ENCODE peak calls at places on chromosomes 4 and X, in five cellular contexts. One of them, this sample, is unnamed.

GRCh38 chr4:83731609-83732008 is 195.7 kb downstream of the GPAT3 start:
- DNase-seq in Panc1: no peak
- DNase-seq in CD4-positive, CD25-positive, alpha-beta regulatory T cell: no peak
- DNase-seq in upper lobe of left lung: no peak
- DNase-seq in CD8-positive, alpha-beta memory T cell: no peak
- DNase-seq in this sample: no peak

GRCh38 chrX:155967653-155968052 is 29.8 kb upstream of the IL9R start:
- DNase-seq in CD4-positive, CD25-positive, alpha-beta regulatory T cell: no peak
- DNase-seq in Panc1: no peak
- DNase-seq in CD8-positive, alpha-beta memory T cell: no peak
- DNase-seq in upper lobe of left lung: no peak
- DNase-seq in this sample: no peak

GRCh38 chr4:3413675-3414420 is 27.9 kb upstream of the HGFAC start:
- DNase-seq in CD4-positive, CD25-positive, alpha-beta regulatory T cell: no peak
- DNase-seq in upper lobe of left lung: peak; percentile 75
- DNase-seq in Panc1: no peak
- DNase-seq in CD8-positive, alpha-beta memory T cell: no peak
- DNase-seq in this sample: no peak

GRCh38 chrX:1486177-1486576 is 33.5 kb upstream of the ASMTL start:
- DNase-seq in CD8-positive, alpha-beta memory T cell: no peak
- DNase-seq in CD4-positive, CD25-positive, alpha-beta regulatory T cell: no peak
- DNase-seq in upper lobe of left lung: no peak
- DNase-seq in Panc1: no peak
- DNase-seq in this sample: no peak

GRCh38 chrX:45472968-45473367 is 272.3 kb upstream of the DIPK2B start:
- DNase-seq in CD4-positive, CD25-positive, alpha-beta regulatory T cell: no peak
- DNase-seq in CD8-positive, alpha-beta memory T cell: no peak
- DNase-seq in Panc1: no peak
- DNase-seq in upper lobe of left lung: no peak
- DNase-seq in this sample: no peak

GRCh38 chr4:89334311-89334710 is 26.7 kb upstream of the GPRIN3 start:
- DNase-seq in upper lobe of left lung: no peak
- DNase-seq in CD4-positive, CD25-positive, alpha-beta regulatory T cell: no peak
- DNase-seq in Panc1: no peak
- DNase-seq in CD8-positive, alpha-beta memory T cell: no peak
- DNase-seq in this sample: no peak

GRCh38 chr4:80142396-80143304 is 54.7 kb upstream of the PRDM8 start:
- DNase-seq in upper lobe of left lung: no peak
- DNase-seq in Panc1: no peak
- DNase-seq in CD4-positive, CD25-positive, alpha-beta regulatory T cell: no peak
- DNase-seq in CD8-positive, alpha-beta memory T cell: no peak
- DNase-seq in this sample: no peak

GRCh38 chrX:21940356-21940829 is at the start of gene SMS:
- DNase-seq in CD8-positive, alpha-beta memory T cell: peak; percentile 55
- DNase-seq in upper lobe of left lung: peak; percentile 93
- DNase-seq in Panc1: no peak
- DNase-seq in CD4-positive, CD25-positive, alpha-beta regulatory T cell: peak; percentile 27
- DNase-seq in this sample: peak; percentile 90

GRCh38 chr4:105050896-105051295 is 95.8 kb upstream of the TET2 start:
- DNase-seq in CD4-positive, CD25-positive, alpha-beta regulatory T cell: no peak
- DNase-seq in Panc1: no peak
- DNase-seq in CD8-positive, alpha-beta memory T cell: no peak
- DNase-seq in upper lobe of left lung: no peak
- DNase-seq in this sample: no peak

GRCh38 chr4:73620115-73620792 is at the start of gene RASSF6:
- DNase-seq in upper lobe of left lung: peak; percentile 94
- DNase-seq in CD8-positive, alpha-beta memory T cell: no peak
- DNase-seq in CD4-positive, CD25-positive, alpha-beta regulatory T cell: no peak
- DNase-seq in Panc1: no peak
- DNase-seq in this sample: no peak

GRCh38 chr4:2461246-2461960 is 7.5 kb upstream of the RNF4 start:
- DNase-seq in CD8-positive, alpha-beta memory T cell: no peak
- DNase-seq in CD4-positive, CD25-positive, alpha-beta regulatory T cell: no peak
- DNase-seq in upper lobe of left lung: peak; percentile 47
- DNase-seq in Panc1: no peak
- DNase-seq in this sample: no peak

GRCh38 chr4:150501019-150501727 is 80.8 kb upstream of the MAB21L2 start:
- DNase-seq in CD4-positive, CD25-positive, alpha-beta regulatory T cell: no peak
- DNase-seq in CD8-positive, alpha-beta memory T cell: no peak
- DNase-seq in upper lobe of left lung: no peak
- DNase-seq in Panc1: no peak
- DNase-seq in this sample: no peak

GRCh38 chr4:11218692-11219091 is 210.0 kb downstream of the HS3ST1 start:
- DNase-seq in CD8-positive, alpha-beta memory T cell: no peak
- DNase-seq in CD4-positive, CD25-positive, alpha-beta regulatory T cell: no peak
- DNase-seq in upper lobe of left lung: no peak
- DNase-seq in Panc1: no peak
- DNase-seq in this sample: no peak

GRCh38 chr4:54930226-54930625 is 195.2 kb downstream of the KDR start:
- DNase-seq in upper lobe of left lung: no peak
- DNase-seq in CD4-positive, CD25-positive, alpha-beta regulatory T cell: no peak
- DNase-seq in Panc1: no peak
- DNase-seq in CD8-positive, alpha-beta memory T cell: no peak
- DNase-seq in this sample: no peak

GRCh38 chrX:24890677-24891076 is 125.1 kb downstream of the ARX start:
- DNase-seq in CD4-positive, CD25-positive, alpha-beta regulatory T cell: no peak
- DNase-seq in Panc1: no peak
- DNase-seq in CD8-positive, alpha-beta memory T cell: no peak
- DNase-seq in upper lobe of left lung: no peak
- DNase-seq in this sample: no peak

GRCh38 chrX:120302434-120302833 is 8.8 kb downstream of the TMEM255A start:
- DNase-seq in upper lobe of left lung: no peak
- DNase-seq in Panc1: no peak
- DNase-seq in CD4-positive, CD25-positive, alpha-beta regulatory T cell: peak; percentile 21
- DNase-seq in CD8-positive, alpha-beta memory T cell: peak; percentile 77
- DNase-seq in this sample: no peak

GRCh38 chr4:171644430-171645057 is 168.7 kb upstream of the GALNTL6 start:
- DNase-seq in CD8-positive, alpha-beta memory T cell: no peak
- DNase-seq in Panc1: no peak
- DNase-seq in CD4-positive, CD25-positive, alpha-beta regulatory T cell: no peak
- DNase-seq in upper lobe of left lung: no peak
- DNase-seq in this sample: no peak

GRCh38 chr4:20323991-20324390 is 72.3 kb downstream of the SLIT2 start:
- DNase-seq in CD4-positive, CD25-positive, alpha-beta regulatory T cell: no peak
- DNase-seq in CD8-positive, alpha-beta memory T cell: no peak
- DNase-seq in upper lobe of left lung: no peak
- DNase-seq in Panc1: no peak
- DNase-seq in this sample: no peak

GRCh38 chr4:22454216-22454838 is 61.5 kb downstream of the ADGRA3 start:
- DNase-seq in CD8-positive, alpha-beta memory T cell: no peak
- DNase-seq in CD4-positive, CD25-positive, alpha-beta regulatory T cell: no peak
- DNase-seq in upper lobe of left lung: no peak
- DNase-seq in Panc1: no peak
- DNase-seq in this sample: no peak

GRCh38 chrX:1595711-1596060 is 4.3 kb downstream of the AKAP17A start:
- DNase-seq in CD8-positive, alpha-beta memory T cell: no peak
- DNase-seq in upper lobe of left lung: no peak
- DNase-seq in CD4-positive, CD25-positive, alpha-beta regulatory T cell: no peak
- DNase-seq in Panc1: no peak
- DNase-seq in this sample: no peak

GRCh38 chrX:69128573-69128972 is 36.7 kb downstream of the PJA1 start:
- DNase-seq in Panc1: no peak
- DNase-seq in CD8-positive, alpha-beta memory T cell: no peak
- DNase-seq in upper lobe of left lung: peak; percentile 85
- DNase-seq in CD4-positive, CD25-positive, alpha-beta regulatory T cell: no peak
- DNase-seq in this sample: peak; percentile 24

GRCh38 chrX:118392726-118393125 is 46.8 kb downstream of the WDR44 start:
- DNase-seq in upper lobe of left lung: no peak
- DNase-seq in Panc1: no peak
- DNase-seq in CD4-positive, CD25-positive, alpha-beta regulatory T cell: no peak
- DNase-seq in CD8-positive, alpha-beta memory T cell: no peak
- DNase-seq in this sample: no peak

GRCh38 chrX:140132937-140133336 is 167.6 kb upstream of the CXorf66 start:
- DNase-seq in CD8-positive, alpha-beta memory T cell: no peak
- DNase-seq in upper lobe of left lung: no peak
- DNase-seq in Panc1: no peak
- DNase-seq in CD4-positive, CD25-positive, alpha-beta regulatory T cell: no peak
- DNase-seq in this sample: no peak

GRCh38 chrX:30830544-30830943 is 58.5 kb downstream of the TAB3 start:
- DNase-seq in Panc1: no peak
- DNase-seq in CD8-positive, alpha-beta memory T cell: no peak
- DNase-seq in upper lobe of left lung: no peak
- DNase-seq in CD4-positive, CD25-positive, alpha-beta regulatory T cell: no peak
- DNase-seq in this sample: no peak

GRCh38 chr4:78131403-78131802 is 74.3 kb downstream of the FRAS1 start:
- DNase-seq in CD8-positive, alpha-beta memory T cell: no peak
- DNase-seq in Panc1: no peak
- DNase-seq in CD4-positive, CD25-positive, alpha-beta regulatory T cell: no peak
- DNase-seq in upper lobe of left lung: no peak
- DNase-seq in this sample: no peak

GRCh38 chrX:153406903-153407302 is 4.4 kb upstream of the ZFP92 start:
- DNase-seq in CD4-positive, CD25-positive, alpha-beta regulatory T cell: no peak
- DNase-seq in upper lobe of left lung: no peak
- DNase-seq in Panc1: no peak
- DNase-seq in CD8-positive, alpha-beta memory T cell: no peak
- DNase-seq in this sample: no peak

DNA sequence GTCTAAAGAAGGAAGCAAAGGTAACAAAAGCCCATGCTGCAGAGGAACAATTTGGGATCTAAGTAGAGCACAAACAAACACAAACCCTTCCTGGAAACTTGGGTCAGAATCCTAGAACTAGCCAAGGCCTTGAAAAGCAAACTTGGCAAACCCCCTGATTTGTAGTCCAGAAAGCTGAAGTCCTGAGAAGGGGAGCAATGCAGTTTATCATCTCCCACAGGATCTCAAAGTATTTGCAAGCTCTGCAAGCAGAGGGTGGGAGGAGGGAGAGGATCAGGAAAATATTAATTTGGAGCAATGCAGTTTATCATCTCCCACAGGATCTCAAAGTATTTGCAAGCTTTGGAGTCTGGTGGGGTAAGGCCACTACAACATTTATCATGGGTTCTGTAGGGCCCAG is 379.6 kb upstream of the FGF13 start:
- DNase-seq in Panc1: no peak
- DNase-seq in upper lobe of left lung: no peak
- DNase-seq in CD4-positive, CD25-positive, alpha-beta regulatory T cell: no peak
- DNase-seq in CD8-positive, alpha-beta memory T cell: no peak
- DNase-seq in this sample: no peak
- H3K27me3 ChIP-seq in Panc1: no peaks in the 10 kb centered on the region
- H3K27me3 ChIP-seq in upper lobe of left lung: no peaks in the 10 kb centered on the region
- H3K27me3 ChIP-seq in CD4-positive, CD25-positive, alpha-beta regulatory T cell: no peaks in the 10 kb centered on the region
- H3K27me3 ChIP-seq in CD8-positive, alpha-beta memory T cell: no peaks in the 10 kb centered on the region
- H3K27me3 ChIP-seq in this sample: no peaks in the 10 kb centered on the region

GRCh38 chr4:70713453-70714026 is 8.2 kb upstream of the RUFY3 start:
- DNase-seq in CD4-positive, CD25-positive, alpha-beta regulatory T cell: no peak
- DNase-seq in CD8-positive, alpha-beta memory T cell: no peak
- DNase-seq in Panc1: no peak
- DNase-seq in upper lobe of left lung: no peak
- DNase-seq in this sample: no peak
- H3K4me1 ChIP-seq in CD4-positive, CD25-positive, alpha-beta regulatory T cell: no peaks in the 10 kb centered on the region
- H3K4me1 ChIP-seq in CD8-positive, alpha-beta memory T cell: peaks cover 9% of the 10 kb centered on the region
- H3K4me1 ChIP-seq in Panc1: peaks cover 11% of the 10 kb centered on the region
- H3K4me1 ChIP-seq in upper lobe of left lung: peaks cover 24% of the 10 kb centered on the region
- H3K4me1 ChIP-seq in this sample: no peaks in the 10 kb centered on the region

GRCh38 chr4:173522874-173523395 is 7.1 kb downstream of the HAND2 start:
- DNase-seq in Panc1: no peak
- DNase-seq in upper lobe of left lung: peak; percentile 58
- DNase-seq in CD4-positive, CD25-positive, alpha-beta regulatory T cell: no peak
- DNase-seq in CD8-positive, alpha-beta memory T cell: no peak
- DNase-seq in this sample: no peak

GRCh38 chr4:173520921-173521473 is 9.0 kb downstream of the HAND2 start:
- DNase-seq in Panc1: no peak
- DNase-seq in CD4-positive, CD25-positive, alpha-beta regulatory T cell: no peak
- DNase-seq in upper lobe of left lung: no peak
- DNase-seq in CD8-positive, alpha-beta memory T cell: no peak
- DNase-seq in this sample: no peak

GRCh38 chr4:173521474-173522159 is 8.4 kb downstream of the HAND2 start:
- DNase-seq in Panc1: no peak
- DNase-seq in CD8-positive, alpha-beta memory T cell: no peak
- DNase-seq in upper lobe of left lung: peak; percentile 71
- DNase-seq in CD4-positive, CD25-positive, alpha-beta regulatory T cell: no peak
- DNase-seq in this sample: no peak

GRCh38 chr4:173524218-173525117 is 5.6 kb downstream of the HAND2 start:
- DNase-seq in Panc1: no peak
- DNase-seq in CD4-positive, CD25-positive, alpha-beta regulatory T cell: no peak
- DNase-seq in upper lobe of left lung: peak; percentile 33
- DNase-seq in CD8-positive, alpha-beta memory T cell: no peak
- DNase-seq in this sample: no peak

GRCh38 chr4:173522160-173522873 is 7.7 kb downstream of the HAND2 start:
- DNase-seq in CD4-positive, CD25-positive, alpha-beta regulatory T cell: no peak
- DNase-seq in Panc1: no peak
- DNase-seq in CD8-positive, alpha-beta memory T cell: no peak
- DNase-seq in upper lobe of left lung: peak; percentile 93
- DNase-seq in this sample: peak; percentile 95
- H3K27me3 ChIP-seq in CD4-positive, CD25-positive, alpha-beta regulatory T cell: peaks cover 40% of the 10 kb centered on the region
- H3K27me3 ChIP-seq in Panc1: no peaks in the 10 kb centered on the region
- H3K27me3 ChIP-seq in CD8-positive, alpha-beta memory T cell: peaks cover 79% of the 10 kb centered on the region
- H3K27me3 ChIP-seq in upper lobe of left lung: peaks cover 94% of the 10 kb centered on the region
- H3K27me3 ChIP-seq in this sample: no peaks in the 10 kb centered on the region

GRCh38 chr4:158801677-158802076 is 32.9 kb downstream of the FNIP2 start:
- DNase-seq in CD4-positive, CD25-positive, alpha-beta regulatory T cell: no peak
- DNase-seq in upper lobe of left lung: no peak
- DNase-seq in Panc1: no peak
- DNase-seq in CD8-positive, alpha-beta memory T cell: no peak
- DNase-seq in this sample: no peak

GRCh38 chr4:158799013-158799770 is 30.4 kb downstream of the FNIP2 start:
- DNase-seq in Panc1: no peak
- DNase-seq in CD4-positive, CD25-positive, alpha-beta regulatory T cell: no peak
- DNase-seq in upper lobe of left lung: no peak
- DNase-seq in CD8-positive, alpha-beta memory T cell: no peak
- DNase-seq in this sample: no peak

GRCh38 chr4:158799856-158800255 is 31.0 kb downstream of the FNIP2 start:
- DNase-seq in CD4-positive, CD25-positive, alpha-beta regulatory T cell: no peak
- DNase-seq in Panc1: no peak
- DNase-seq in upper lobe of left lung: no peak
- DNase-seq in CD8-positive, alpha-beta memory T cell: no peak
- DNase-seq in this sample: no peak

GRCh38 chr4:158802914-158803313 is 34.1 kb downstream of the FNIP2 start:
- DNase-seq in CD8-positive, alpha-beta memory T cell: no peak
- DNase-seq in CD4-positive, CD25-positive, alpha-beta regulatory T cell: no peak
- DNase-seq in upper lobe of left lung: no peak
- DNase-seq in Panc1: no peak
- DNase-seq in this sample: no peak

DNA sequence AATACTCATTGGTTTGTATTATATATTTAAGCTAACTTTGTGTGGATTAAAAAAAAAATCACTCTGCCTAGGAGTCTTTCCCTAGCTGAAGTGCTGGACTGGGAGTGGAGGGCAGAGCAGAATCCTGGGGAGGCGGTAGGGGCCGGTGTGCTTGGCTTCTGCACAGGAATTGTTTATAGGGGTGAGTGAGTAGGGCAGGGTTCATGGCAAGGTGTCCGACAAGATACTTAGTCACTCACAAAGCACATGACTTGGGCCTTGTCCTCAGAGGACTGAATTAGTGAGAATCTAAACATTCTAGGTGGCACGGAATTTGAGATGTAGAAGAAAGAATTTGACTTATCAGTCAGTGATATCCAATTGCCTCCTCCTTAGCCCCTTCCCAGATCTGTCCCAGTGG is 32.2 kb downstream of the FNIP2 start:
- DNase-seq in CD8-positive, alpha-beta memory T cell: no peak
- DNase-seq in CD4-positive, CD25-positive, alpha-beta regulatory T cell: no peak
- DNase-seq in upper lobe of left lung: no peak
- DNase-seq in Panc1: no peak
- DNase-seq in this sample: no peak
- H3K4me1 ChIP-seq in CD8-positive, alpha-beta memory T cell: no peaks in the 10 kb centered on the region
- H3K4me1 ChIP-seq in CD4-positive, CD25-positive, alpha-beta regulatory T cell: no peaks in the 10 kb centered on the region
- H3K4me1 ChIP-seq in upper lobe of left lung: peaks cover 38% of the 10 kb centered on the region
- H3K4me1 ChIP-seq in Panc1: peaks cover 12% of the 10 kb centered on the region
- H3K4me1 ChIP-seq in this sample: no peaks in the 10 kb centered on the region

This sample was measured in tibial artery.